ENCODE peak calls at places on chromosomes 12 and 14, in seven cellular contexts. L is colonic mucosa; H is LoVo; W is foreskin fibroblast; C is activated effector memory CD4-positive, alpha-beta T cell treated with anti-CD3 and anti-CD28 coated beads, Interleukin-2, amount 50 U/mL, for 16 hours; O is Right ventricle myocardium superior; Z is transverse colon. B is an unnamed sample.

GRCh38 chr14:74737753-74738325 is 24.9 kb downstream of the FCF1 start:
- DNase-seq in L (no peak), H (no peak), W (no peak), C (no peak), O (no peak), Z (no peak), B (peak)

GRCh38 chr14:96584199-96584906 is 82.2 kb downstream of the PAPOLA start:
- DNase-seq in L (peak), H (peak), W (no peak), C (peak), O (no peak), Z (peak), B (no peak)

GRCh38 chr14:98984719-98985041 is 287.3 kb downstream of the BCL11B start:
- DNase-seq in L (peak), H (no peak), W (no peak), C (peak), O (no peak), Z (peak), B (no peak)

GRCh38 chr14:31229638-31230229 is 22.1 kb upstream of the HECTD1 start:
- DNase-seq in L (peak), H (peak), W (peak), C (no peak), O (peak), Z (peak), B (peak)

GRCh38 chr12:72296389-72296788 is 24.2 kb downstream of the TRHDE start:
- DNase-seq in L (no peak), H (peak), W (peak), C (no peak), O (no peak), Z (no peak), B (peak)

GRCh38 chr12:70576341-70577282 is 60.6 kb downstream of the PTPRB start:
- DNase-seq in L (no peak), H (peak), W (peak), C (no peak), O (no peak), Z (no peak), B (peak)

GRCh38 chr12:103441437-103442186 is 54.2 kb downstream of the C12orf42 start:
- DNase-seq in L (peak), H (no peak), W (no peak), C (peak), O (no peak), Z (peak), B (no peak)

GRCh38 chr12:83850531-83850930 is 1062.1 kb downstream of the SLC6A15 start:
- DNase-seq in L (no peak), H (no peak), W (no peak), C (no peak), O (no peak), Z (no peak), B (no peak)

GRCh38 chr14:81219821-81220487 is 805 bp downstream of the GTF2A1 start:
- DNase-seq in L (peak), H (peak), W (peak), C (peak), O (peak), Z (peak), B (no peak)

GRCh38 chr12:27014859-27015729 is 910 bp upstream of the TM7SF3 start:
- DNase-seq in L (peak), H (no peak), W (no peak), C (no peak), O (no peak), Z (no peak), B (no peak)

GRCh38 chr12:68815928-68816800 is 8.2 kb downstream of the MDM2 start:
- DNase-seq in L (no peak), H (peak), W (no peak), C (no peak), O (no peak), Z (no peak), B (no peak)

GRCh38 chr14:103121846-103122577 is 1.2 kb upstream of the TNFAIP2 start:
- DNase-seq in L (peak), H (no peak), W (no peak), C (no peak), O (peak), Z (peak), B (peak)

GRCh38 chr12:52203126-52203921 is 11.5 kb upstream of the KRT80 start:
- DNase-seq in L (no peak), H (peak), W (peak), C (no peak), O (peak), Z (peak), B (peak)

GRCh38 chr14:24377660-24378059 is 9.7 kb downstream of the NFATC4 start:
- DNase-seq in L (no peak), H (no peak), W (no peak), C (no peak), O (no peak), Z (no peak), B (no peak)